ENCODE peak calls at places on chromosomes 3 and 15, in five cellular contexts. One of them, this sample, is unnamed.

GRCh38 chr3:65166531-65166930 is 478.7 kb upstream of the ADAMTS9 start:
- DNase-seq in GM12865: no peak
- DNase-seq in Calu3: no peak
- DNase-seq in foreskin fibroblast: no peak
- DNase-seq in WERI-Rb-1: no peak
- DNase-seq in this sample: no peak

GRCh38 chr3:130955481-130955880 is 61.6 kb downstream of the ATP2C1 start:
- DNase-seq in GM12865: no peak
- DNase-seq in Calu3: no peak
- DNase-seq in foreskin fibroblast: no peak
- DNase-seq in WERI-Rb-1: no peak
- DNase-seq in this sample: no peak

GRCh38 chr15:77597804-77598453 is 34.8 kb downstream of the LINGO1 start:
- DNase-seq in GM12865: no peak
- DNase-seq in Calu3: no peak
- DNase-seq in foreskin fibroblast: no peak
- DNase-seq in WERI-Rb-1: no peak
- DNase-seq in this sample: no peak

GRCh38 chr3:10508235-10508618 is 2.8 kb upstream of the ATP2B2 start:
- DNase-seq in GM12865: no peak
- DNase-seq in Calu3: no peak
- DNase-seq in foreskin fibroblast: no peak
- DNase-seq in WERI-Rb-1: no peak
- DNase-seq in this sample: no peak

GRCh38 chr3:157136647-157137387 is 23.1 kb downstream of the CCNL1 start:
- DNase-seq in GM12865: no peak
- DNase-seq in Calu3: peak
- DNase-seq in foreskin fibroblast: peak
- DNase-seq in WERI-Rb-1: no peak
- DNase-seq in this sample: no peak

GRCh38 chr3:22360977-22361376 is 610.0 kb upstream of the ZNF385D start:
- DNase-seq in GM12865: no peak
- DNase-seq in Calu3: no peak
- DNase-seq in foreskin fibroblast: peak
- DNase-seq in WERI-Rb-1: no peak
- DNase-seq in this sample: no peak

GRCh38 chr3:100891827-100892226 is 101.4 kb downstream of the ABI3BP start:
- DNase-seq in GM12865: no peak
- DNase-seq in Calu3: no peak
- DNase-seq in foreskin fibroblast: no peak
- DNase-seq in WERI-Rb-1: no peak
- DNase-seq in this sample: no peak

GRCh38 chr15:78715930-78716329 is 74.9 kb upstream of the CHRNB4 start:
- DNase-seq in GM12865: no peak
- DNase-seq in Calu3: no peak
- DNase-seq in foreskin fibroblast: peak
- DNase-seq in WERI-Rb-1: no peak
- DNase-seq in this sample: no peak

GRCh38 chr15:90471769-90472168 is 58.0 kb upstream of the CRTC3 start:
- DNase-seq in GM12865: no peak
- DNase-seq in Calu3: no peak
- DNase-seq in foreskin fibroblast: no peak
- DNase-seq in WERI-Rb-1: peak
- DNase-seq in this sample: no peak

GRCh38 chr15:38335106-38335505 is 82.5 kb downstream of the SPRED1 start:
- DNase-seq in GM12865: no peak
- DNase-seq in Calu3: no peak
- DNase-seq in foreskin fibroblast: no peak
- DNase-seq in WERI-Rb-1: no peak
- DNase-seq in this sample: no peak

GRCh38 chr15:34708422-34708821 is 46.4 kb downstream of the GJD2 start:
- DNase-seq in GM12865: peak
- DNase-seq in Calu3: no peak
- DNase-seq in foreskin fibroblast: peak
- DNase-seq in WERI-Rb-1: peak
- DNase-seq in this sample: no peak

GRCh38 chr15:66739287-66739686 is 37.3 kb downstream of the SMAD6 start:
- DNase-seq in GM12865: no peak
- DNase-seq in Calu3: no peak
- DNase-seq in foreskin fibroblast: no peak
- DNase-seq in WERI-Rb-1: no peak
- DNase-seq in this sample: no peak

GRCh38 chr15:39747326-39747725 is 35.3 kb downstream of the FSIP1 start:
- DNase-seq in GM12865: no peak
- DNase-seq in Calu3: no peak
- DNase-seq in foreskin fibroblast: peak
- DNase-seq in WERI-Rb-1: no peak
- DNase-seq in this sample: no peak

GRCh38 chr15:83305696-83306291 is 21.3 kb upstream of the BNC1 start:
- DNase-seq in GM12865: no peak
- DNase-seq in Calu3: peak
- DNase-seq in foreskin fibroblast: no peak
- DNase-seq in WERI-Rb-1: peak
- DNase-seq in this sample: peak

GRCh38 chr3:141065841-141066592 is 14.9 kb downstream of the SPSB4 start:
- DNase-seq in GM12865: no peak
- DNase-seq in Calu3: no peak
- DNase-seq in foreskin fibroblast: no peak
- DNase-seq in WERI-Rb-1: no peak
- DNase-seq in this sample: no peak

GRCh38 chr3:128616516-128617269 is 33.9 kb downstream of the RPN1 start:
- DNase-seq in GM12865: no peak
- DNase-seq in Calu3: no peak
- DNase-seq in foreskin fibroblast: no peak
- DNase-seq in WERI-Rb-1: no peak
- DNase-seq in this sample: no peak

GRCh38 chr3:33438871-33439270 is 1.3 kb downstream of the UBP1 start:
- DNase-seq in GM12865: no peak
- DNase-seq in Calu3: no peak
- DNase-seq in foreskin fibroblast: peak
- DNase-seq in WERI-Rb-1: no peak
- DNase-seq in this sample: no peak

GRCh38 chr3:160720123-160720746 is 35.8 kb upstream of the PPM1L start:
- DNase-seq in GM12865: peak
- DNase-seq in Calu3: peak
- DNase-seq in foreskin fibroblast: peak
- DNase-seq in WERI-Rb-1: no peak
- DNase-seq in this sample: no peak

DNA sequence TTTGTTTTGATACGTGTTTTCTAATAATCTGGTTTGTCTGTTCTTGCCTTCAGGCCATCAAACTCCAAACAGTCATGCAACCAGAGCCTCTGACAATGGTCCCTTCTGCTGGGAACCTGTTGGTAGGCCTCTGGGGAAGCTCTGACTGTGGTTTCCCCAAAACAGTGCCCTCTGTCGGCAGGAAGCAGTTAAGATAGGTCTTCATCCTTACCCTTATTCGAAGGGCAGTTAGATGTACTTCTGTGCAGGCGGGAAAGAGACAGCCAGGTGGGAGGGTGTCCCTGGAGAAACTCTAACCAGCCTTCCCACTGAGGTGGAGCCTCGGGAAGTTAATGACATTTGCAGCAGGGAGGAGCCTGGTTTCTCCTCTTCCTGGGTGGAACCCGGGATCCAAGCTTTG is 81.6 kb upstream of the CHMP2B start:
- DNase-seq in GM12865: peak
- DNase-seq in Calu3: peak
- DNase-seq in foreskin fibroblast: peak
- DNase-seq in WERI-Rb-1: peak
- DNase-seq in this sample: peak
- TF ChIP-seq CTCF in GM12865: peak
- TF ChIP-seq CTCF in Calu3: no peak
- TF ChIP-seq CTCF in foreskin fibroblast: peak
- TF ChIP-seq CTCF in WERI-Rb-1: peak
- TF ChIP-seq CTCF in this sample: no peak

GRCh38 chr3:107660316-107660976 is 137.7 kb downstream of the BBX start:
- DNase-seq in GM12865: peak
- DNase-seq in Calu3: no peak
- DNase-seq in foreskin fibroblast: peak
- DNase-seq in WERI-Rb-1: no peak
- DNase-seq in this sample: no peak
- TF ChIP-seq CTCF in GM12865: peak
- TF ChIP-seq CTCF in Calu3: peak
- TF ChIP-seq CTCF in foreskin fibroblast: peak
- TF ChIP-seq CTCF in WERI-Rb-1: peak
- TF ChIP-seq CTCF in this sample: peak

GRCh38 chr3:19471147-19471546 is 322.8 kb downstream of the KCNH8 start:
- DNase-seq in GM12865: no peak
- DNase-seq in Calu3: no peak
- DNase-seq in foreskin fibroblast: no peak
- DNase-seq in WERI-Rb-1: no peak
- DNase-seq in this sample: no peak
- TF ChIP-seq CTCF in GM12865: no peak
- TF ChIP-seq CTCF in Calu3: no peak
- TF ChIP-seq CTCF in foreskin fibroblast: no peak
- TF ChIP-seq CTCF in WERI-Rb-1: no peak
- TF ChIP-seq CTCF in this sample: no peak

GRCh38 chr3:120144267-120144666 is 50.0 kb upstream of the GSK3B start:
- DNase-seq in GM12865: no peak
- DNase-seq in Calu3: peak
- DNase-seq in foreskin fibroblast: peak
- DNase-seq in WERI-Rb-1: no peak
- DNase-seq in this sample: no peak
- TF ChIP-seq CTCF in GM12865: no peak
- TF ChIP-seq CTCF in Calu3: no peak
- TF ChIP-seq CTCF in foreskin fibroblast: no peak
- TF ChIP-seq CTCF in WERI-Rb-1: no peak
- TF ChIP-seq CTCF in this sample: no peak

This sample was measured in nephron progenitor cell.